ENCODE peak calls at places on chromosomes 7 and 10, in five cellular contexts. D is heart left ventricle, S is WTC11, B is dorsolateral prefrontal cortex, M is H9. E is an unnamed sample.

GRCh38 chr7:101108330-101108857 is 18.5 kb upstream of the SERPINE1 start:
- DNase-seq in D (peak; percentile 69), S (no peak), B (peak; percentile 19), M (no peak), E (peak; percentile 67)

GRCh38 chr10:77977016-77977415 is 50.5 kb upstream of the DLG5 start:
- DNase-seq in D (no peak), S (no peak), B (no peak), M (no peak), E (no peak)

GRCh38 chr10:72276013-72276387 is 2.3 kb downstream of the DDIT4 start:
- DNase-seq in D (no peak), S (no peak), B (no peak), M (no peak), E (peak; percentile 63)

GRCh38 chr10:37856881-37857286 is 526 bp downstream of the ZNF248 start:
- DNase-seq in D (peak; percentile 37), S (peak; percentile 9), B (peak; percentile 11), M (no peak), E (no peak)

GRCh38 chr7:54559401-54559800 is 17.2 kb downstream of the VSTM2A start:
- DNase-seq in D (no peak), S (no peak), B (no peak), M (no peak), E (no peak)

GRCh38 chr10:88913157-88913556 is 33.1 kb downstream of the STAMBPL1 start:
- DNase-seq in D (no peak), S (no peak), B (no peak), M (no peak), E (no peak)

GRCh38 chr10:72315611-72316385 is 38.9 kb downstream of the DNAJB12 start:
- DNase-seq in D (peak; percentile 83), S (no peak), B (no peak), M (no peak), E (no peak)

GRCh38 chr10:102003541-102003940 is 52.4 kb downstream of the ARMH3 start:
- DNase-seq in D (no peak), S (no peak), B (no peak), M (no peak), E (no peak)

GRCh38 chr10:44862006-44862751 is 49.0 kb upstream of the TMEM72 start:
- DNase-seq in D (no peak), S (no peak), B (no peak), M (no peak), E (no peak)

GRCh38 chr10:129161184-129161583 is 305.9 kb upstream of the MGMT start:
- DNase-seq in D (no peak), S (peak; percentile 58), B (no peak), M (peak; percentile 79), E (no peak)

DNA sequence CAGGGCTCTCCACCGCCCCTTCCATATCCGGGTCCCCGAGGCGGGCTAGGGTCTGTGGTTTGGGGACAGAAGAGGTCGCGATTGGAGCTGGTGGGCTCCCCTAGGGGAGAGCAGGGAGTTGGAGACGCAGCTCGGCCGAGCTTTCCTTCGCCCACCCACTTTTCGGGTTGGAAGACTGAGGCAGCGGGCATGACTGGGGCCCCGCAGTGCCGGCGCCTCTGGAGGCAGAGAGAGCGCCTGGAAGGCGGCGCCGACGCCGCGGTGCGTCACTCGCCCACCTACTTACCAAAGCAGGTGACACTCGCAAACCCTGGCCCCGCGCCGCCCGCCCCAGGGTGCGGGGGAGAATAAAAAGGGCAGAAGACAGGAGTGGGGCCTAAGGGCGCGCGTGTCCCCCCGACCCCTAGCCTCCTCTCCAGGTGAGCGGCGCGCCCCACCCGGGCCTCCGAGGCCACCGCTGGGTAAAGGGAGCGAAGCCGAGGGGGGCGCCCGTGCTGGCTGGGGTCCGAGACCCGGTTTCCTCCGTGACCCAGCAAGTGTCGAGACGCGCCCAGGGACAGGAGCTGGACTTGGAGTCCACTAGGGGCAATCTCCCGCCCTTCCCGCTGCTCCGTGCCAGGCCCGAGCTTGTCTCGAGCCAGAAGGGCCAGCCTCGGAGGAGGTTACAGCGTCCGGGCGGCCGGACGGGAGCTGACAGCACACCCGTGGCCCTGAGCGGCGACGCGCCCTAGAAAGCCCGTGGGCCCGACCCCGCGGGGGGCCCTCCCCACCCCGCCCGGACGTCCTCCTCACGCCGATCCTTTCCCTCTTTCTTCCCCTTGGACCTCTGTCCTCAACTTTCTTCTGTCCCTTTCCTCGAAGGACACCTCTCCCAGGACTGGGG is 34.4 kb upstream of the GRID1 start:
- DNase-seq in D (peak; percentile 63), S (peak; percentile 50), B (peak; percentile 67), M (no peak), E (peak; percentile 73)
- TF ChIP-seq CTCF in D (no peak), S (no peak), B (no peak), M (no peak), E (peak; percentile 23)

GRCh38 chr7:133851416-133851815 is 275.7 kb upstream of the LRGUK start:
- DNase-seq in D (no peak), S (no peak), B (no peak), M (no peak), E (no peak)

GRCh38 chr7:133853706-133854276 is 273.3 kb upstream of the LRGUK start:
- DNase-seq in D (no peak), S (peak; percentile 55), B (no peak), M (peak; percentile 63), E (peak; percentile 41)

GRCh38 chr7:133857376-133858119 is 269.6 kb upstream of the LRGUK start:
- DNase-seq in D (no peak), S (no peak), B (no peak), M (no peak), E (peak; percentile 41)

GRCh38 chr7:133858311-133858710 is 268.8 kb upstream of the LRGUK start:
- DNase-seq in D (no peak), S (no peak), B (no peak), M (no peak), E (no peak)

GRCh38 chr7:133854739-133855138 is 272.4 kb upstream of the LRGUK start:
- DNase-seq in D (no peak), S (no peak), B (no peak), M (no peak), E (no peak)
- TF ChIP-seq CTCF in D (no peak), S (peak; percentile 38), B (peak; percentile 45), M (peak; percentile 60), E (peak; percentile 33)

DNA sequence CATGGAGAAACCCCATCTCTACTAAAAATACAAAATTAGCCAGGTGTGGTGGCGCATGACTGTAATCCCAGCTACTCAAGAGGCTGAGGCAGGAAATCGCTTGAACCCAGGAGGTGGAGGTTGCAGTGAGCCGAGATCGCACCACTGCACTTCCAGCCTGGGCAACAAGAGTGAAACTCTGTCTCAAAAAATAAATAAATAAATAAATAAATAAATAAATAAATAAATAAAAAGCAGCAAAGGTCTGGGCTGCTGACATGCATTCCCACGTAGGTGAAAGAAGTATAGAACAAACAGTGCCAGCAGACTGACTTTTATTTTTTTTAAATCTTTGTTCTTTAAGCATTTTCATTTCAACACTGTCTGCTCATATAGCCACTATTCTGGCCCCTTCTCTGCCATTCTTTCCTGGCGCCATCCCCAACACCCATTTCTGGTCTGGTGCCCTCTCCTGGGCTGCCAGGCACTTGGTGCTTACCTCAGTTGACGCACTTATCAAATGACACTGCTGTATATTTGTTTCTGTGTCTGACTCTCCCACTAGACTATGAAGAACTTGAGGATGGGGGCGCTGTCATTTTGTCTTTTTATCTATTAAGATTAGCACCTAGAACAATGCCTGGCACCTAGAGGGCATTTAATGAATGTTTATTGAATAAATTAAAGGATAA is 15.6 kb downstream of the FAM107B start:
- DNase-seq in D (no peak), S (no peak), B (no peak), M (no peak), E (no peak)
- TF ChIP-seq CTCF in D (no peak), S (no peak), B (no peak), M (peak; percentile 35), E (no peak)

GRCh38 chr10:115093286-115093775 is at the start of gene ATRNL1:
- DNase-seq in D (peak; percentile 36), S (peak; percentile 67), B (peak; percentile 22), M (no peak), E (no peak)

GRCh38 chr10:115092555-115093285 is 445 bp upstream of the ATRNL1 start:
- DNase-seq in D (peak; percentile 27), S (peak; percentile 69), B (peak; percentile 25), M (peak; percentile 65), E (no peak)

GRCh38 chr10:115092258-115092554 is 959 bp upstream of the ATRNL1 start:
- DNase-seq in D (no peak), S (no peak), B (no peak), M (no peak), E (no peak)

GRCh38 chr10:115094605-115095004 is 1.4 kb downstream of the ATRNL1 start:
- DNase-seq in D (no peak), S (no peak), B (no peak), M (no peak), E (no peak)

GRCh38 chr10:115093776-115094361 is 704 bp downstream of the ATRNL1 start:
- DNase-seq in D (no peak), S (peak; percentile 62), B (peak; percentile 8), M (peak; percentile 70), E (no peak)
- TF ChIP-seq CTCF in D (no peak), S (no peak), B (no peak), M (peak; percentile 57), E (no peak)

GRCh38 chr10:103870503-103870902 is 15.1 kb upstream of the SH3PXD2A start:
- DNase-seq in D (no peak), S (peak; percentile 28), B (no peak), M (no peak), E (no peak)
- TF ChIP-seq CTCF in D (no peak), S (no peak), B (no peak), M (no peak), E (no peak)

DNA sequence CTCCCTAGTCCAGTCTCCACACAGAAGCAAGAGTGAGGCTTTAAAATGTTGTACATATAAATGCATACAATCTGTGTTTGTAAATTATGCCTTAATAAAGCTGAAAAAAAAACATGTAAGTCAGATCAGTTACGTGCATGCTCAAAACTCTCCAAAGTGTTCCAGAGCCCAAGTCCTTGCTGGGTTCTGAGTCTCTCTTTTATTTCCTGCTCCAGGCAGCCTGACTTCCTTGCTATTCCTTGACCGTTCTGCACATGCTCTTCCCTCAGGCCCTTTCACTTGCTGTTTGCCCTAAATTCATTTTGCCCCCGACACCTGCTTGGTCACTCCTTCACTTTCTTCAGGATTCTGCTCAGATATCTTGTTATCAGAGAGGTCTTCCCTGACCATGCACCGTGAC is 770.1 kb downstream of the PHTF2 start:
- DNase-seq in D (no peak), S (no peak), B (no peak), M (no peak), E (no peak)
- TF ChIP-seq CTCF in D (no peak), S (no peak), B (no peak), M (no peak), E (no peak)

DNA sequence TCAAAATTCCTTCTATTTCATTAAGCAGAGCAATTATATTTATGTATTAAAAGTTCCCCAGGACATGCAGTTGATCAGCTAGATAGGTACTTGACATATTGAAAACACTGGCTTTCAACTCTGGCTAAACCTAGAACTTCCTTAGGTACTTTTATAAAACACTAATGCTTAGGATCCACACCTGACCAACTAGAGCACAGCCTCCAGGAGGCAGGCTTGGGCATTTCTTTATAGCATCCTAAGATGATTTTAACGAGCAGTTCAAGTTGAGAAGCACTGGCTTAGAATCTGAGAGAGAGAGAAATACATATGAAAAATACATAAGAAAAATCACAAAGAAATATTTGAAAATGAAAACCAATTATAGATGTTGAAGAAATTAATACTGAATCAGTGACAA is 20.8 kb downstream of the SLC26A5 start:
- DNase-seq in D (no peak), S (no peak), B (no peak), M (no peak), E (no peak)
- TF ChIP-seq CTCF in D (no peak), S (no peak), B (no peak), M (peak; percentile 31), E (no peak)

GRCh38 chr7:155009570-155010157 is 6.7 kb upstream of the PAXIP1 start:
- DNase-seq in D (no peak), S (peak; percentile 45), B (no peak), M (peak; percentile 51), E (no peak)
- TF ChIP-seq CTCF in D (no peak), S (no peak), B (no peak), M (peak; percentile 68), E (peak; percentile 32)

GRCh38 chr7:131355917-131356777 is 28.5 kb downstream of the MKLN1 start:
- DNase-seq in D (peak; percentile 29), S (no peak), B (no peak), M (no peak), E (no peak)
- TF ChIP-seq CTCF in D (no peak), S (no peak), B (no peak), M (peak; percentile 20), E (no peak)

E was measured in lower lobe of right lung.